ENCODE peak calls at places on chromosomes 4 and X, in four cellular contexts. I is IMR-90, U is stomach, J is Karpas-422. M is an unnamed sample. For H3K27me3, the result is how much of the 10 kb centered on the place peaks cover.

GRCh38 chrX:71636438-71637252 is 18.3 kb upstream of the CXCR3 start:
- DNase-seq in I (no peak), U (no peak), J (no peak), M (no peak)

GRCh38 chr4:154036856-154037255 is 248.0 kb upstream of the SFRP2 start:
- DNase-seq in I (no peak), U (no peak), J (peak), M (no peak)

GRCh38 chr4:124727331-124727730 is 14.8 kb upstream of the ANKRD50 start:
- DNase-seq in I (peak), U (no peak), J (no peak), M (no peak)

GRCh38 chr4:40335508-40335860 is 351 bp downstream of the CHRNA9 start:
- DNase-seq in I (peak), U (no peak), J (no peak), M (no peak)

GRCh38 chrX:103669745-103670144 is 16.8 kb downstream of the MORF4L2 start:
- DNase-seq in I (no peak), U (no peak), J (no peak), M (no peak)

GRCh38 chr4:40842318-40842717 is 92.6 kb downstream of the NSUN7 start:
- DNase-seq in I (no peak), U (no peak), J (no peak), M (no peak)

GRCh38 chr4:101695176-101695575 is 95.4 kb upstream of the BANK1 start:
- DNase-seq in I (no peak), U (no peak), J (no peak), M (no peak)

GRCh38 chr4:3128976-3129375 is 54.5 kb downstream of the HTT start:
- DNase-seq in I (peak), U (no peak), J (no peak), M (no peak)

GRCh38 chrX:119292445-119292844 is 56.4 kb downstream of the PGRMC1 start:
- DNase-seq in I (no peak), U (no peak), J (peak), M (no peak)

GRCh38 chr4:1370321-1371124 is 23.5 kb downstream of the UVSSA start:
- DNase-seq in I (no peak), U (no peak), J (no peak), M (no peak)

DNA sequence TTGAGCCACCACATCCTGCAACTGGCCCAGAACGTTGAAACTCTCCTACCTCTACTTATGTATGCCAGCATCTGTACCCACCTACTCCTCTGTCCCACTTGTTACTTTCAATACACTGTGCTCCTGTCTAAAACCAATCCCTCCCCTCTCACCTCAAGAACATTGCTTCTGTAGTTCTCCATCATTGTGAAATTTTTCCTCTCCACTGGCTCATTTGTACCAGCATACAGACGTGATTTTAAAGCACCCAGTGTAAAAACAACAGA is 25.5 kb upstream of the USO1 start:
- DNase-seq in I (no peak), U (no peak), J (no peak), M (no peak)
- H3K27me3 ChIP-seq in I (under half), U (under half), J (under half), M (under half)

GRCh38 chr4:150280975-150281374 is 202.7 kb downstream of the DCLK2 start:
- DNase-seq in I (no peak), U (no peak), J (no peak), M (no peak)
- H3K27ac ChIP-seq in I (peak), U (no peak), J (no peak), M (peak)

DNA sequence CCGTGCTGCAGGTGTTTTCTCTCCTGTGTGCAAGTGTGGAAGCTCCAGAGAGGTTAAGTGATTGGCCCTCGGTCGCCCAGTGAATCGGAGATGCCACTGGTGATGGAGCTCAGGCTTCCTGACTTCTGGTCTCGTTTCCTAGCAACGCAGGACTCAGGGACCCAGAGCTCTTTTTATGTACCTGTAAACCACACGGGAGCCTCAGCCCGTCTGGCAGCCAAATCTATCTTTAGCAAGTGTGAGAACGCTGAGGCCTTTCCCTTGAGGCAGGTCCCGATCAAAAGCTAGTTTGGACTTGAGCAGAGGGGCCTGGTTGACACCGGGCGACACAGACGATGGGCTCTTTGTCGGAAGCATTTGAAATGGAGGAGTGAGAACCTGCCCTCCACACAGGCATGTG is 116.8 kb downstream of the SORCS2 start:
- DNase-seq in I (no peak), U (no peak), J (no peak), M (no peak)
- H3K27me3 ChIP-seq in I (half or more), U (under half), J (under half), M (under half)

DNA sequence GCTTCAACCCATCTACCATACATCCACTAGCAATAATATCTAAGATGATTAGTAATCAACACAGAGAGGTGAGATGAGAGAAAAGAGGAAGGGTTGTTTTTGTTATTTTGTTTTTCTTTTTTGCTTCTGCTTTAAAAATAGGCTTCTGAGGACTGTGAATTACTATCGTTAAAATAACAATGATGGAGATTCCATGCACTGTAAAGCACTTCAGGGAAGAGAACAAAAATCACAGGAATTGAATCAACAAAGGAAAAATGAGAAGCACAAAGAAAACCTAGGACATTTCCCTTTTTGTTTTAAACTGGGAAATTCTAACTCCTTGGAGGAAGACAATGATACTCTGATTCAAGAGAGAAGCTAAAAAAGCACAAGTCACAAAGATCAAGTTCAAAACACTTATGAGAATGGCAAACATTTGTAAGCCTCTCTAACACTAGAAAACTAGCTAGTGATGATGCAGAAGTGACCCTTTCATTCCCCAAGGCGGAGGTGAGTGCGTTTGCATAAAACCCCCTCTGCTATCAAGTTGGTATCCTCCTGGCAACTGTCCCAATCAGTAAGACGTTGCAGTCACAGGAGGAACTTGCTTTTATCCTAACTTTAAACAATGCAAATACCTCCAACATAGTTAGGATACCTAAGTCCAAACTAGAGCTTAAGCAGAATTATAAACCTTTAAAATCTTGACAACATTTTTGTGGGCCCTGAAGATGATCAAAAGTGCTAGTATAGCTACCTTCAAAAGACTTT is 308.5 kb downstream of the CAMK2D start:
- DNase-seq in I (peak), U (no peak), J (peak), M (peak)
- H3K27ac ChIP-seq in I (peak), U (peak), J (no peak), M (peak)

GRCh38 chrX:9459349-9459748 is 5.5 kb upstream of the TBL1X start:
- DNase-seq in I (no peak), U (no peak), J (no peak), M (no peak)

GRCh38 chrX:9461087-9461486 is 3.8 kb upstream of the TBL1X start:
- DNase-seq in I (no peak), U (no peak), J (no peak), M (no peak)

GRCh38 chrX:9458516-9459078 is 6.3 kb upstream of the TBL1X start:
- DNase-seq in I (no peak), U (no peak), J (no peak), M (no peak)

DNA sequence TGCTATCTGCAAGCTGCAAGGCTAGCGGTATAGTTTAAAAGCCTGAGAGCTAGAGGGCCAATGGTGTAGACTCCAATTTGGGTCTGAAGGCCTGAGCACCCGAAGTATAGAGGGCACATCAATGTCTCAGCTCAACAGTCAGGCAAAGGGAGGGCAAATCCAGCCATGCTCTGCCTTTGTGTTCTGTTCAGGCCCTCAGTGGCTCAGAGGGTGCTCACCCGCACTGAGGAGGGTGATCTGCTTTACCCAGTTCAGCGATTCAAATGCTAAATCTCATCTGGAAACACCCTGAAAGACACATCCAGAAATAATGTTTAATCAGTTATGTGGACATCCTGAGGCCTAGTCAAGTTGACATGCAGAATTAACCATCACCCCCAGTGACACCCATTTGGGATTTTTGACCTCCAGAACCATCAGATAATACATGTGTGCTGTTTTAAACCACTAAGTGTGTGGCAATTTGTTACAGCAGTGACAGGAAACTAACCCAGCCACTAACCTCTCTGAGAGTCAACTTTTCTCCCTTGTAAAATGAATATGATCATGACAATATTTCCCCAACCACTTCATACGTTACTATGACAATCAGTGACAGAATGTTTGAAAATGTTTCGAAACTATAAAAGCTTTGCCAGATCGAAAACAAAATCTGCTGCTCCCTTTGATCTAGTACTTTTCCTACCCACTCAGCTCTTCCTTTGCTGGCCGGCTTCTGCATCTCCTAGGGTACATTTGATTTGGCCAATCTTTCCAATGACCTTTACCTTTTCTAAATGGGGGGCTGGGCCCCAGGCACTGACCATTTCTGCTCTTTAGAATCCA is 8.4 kb upstream of the TBL1X start:
- DNase-seq in I (no peak), U (no peak), J (no peak), M (no peak)
- H3K27me3 ChIP-seq in I (under half), U (under half), J (under half), M (under half)